ENCODE peak calls at places on chromosomes 7 and 10, in nine cellular contexts. Q, H, K, C, E, P, S, R and I are unnamed samples.

GRCh38 chr7:45574521-45575500 is 643 bp downstream of the ADCY1 start:
- DNase-seq in Q (peak; percentile 19), H (peak; percentile 79), K (peak; percentile 45), C (no peak), E (peak; percentile 43), P (peak; percentile 49), S (peak; percentile 6), R (no peak), I (peak; percentile 51)

GRCh38 chr7:98137134-98137825 is 30.6 kb downstream of the LMTK2 start:
- DNase-seq in Q (no peak), H (no peak), K (no peak), C (no peak), E (no peak), P (no peak), S (no peak), R (no peak), I (no peak)

GRCh38 chr10:15349133-15349532 is 22.0 kb downstream of the FAM171A1 start:
- DNase-seq in Q (no peak), H (no peak), K (no peak), C (no peak), E (no peak), P (no peak), S (no peak), R (no peak), I (no peak)

GRCh38 chr7:113421696-113422330 is 303.5 kb upstream of the SMIM30 start:
- DNase-seq in Q (peak; percentile 87), H (peak; percentile 94), K (peak; percentile 85), C (peak; percentile 62), E (peak; percentile 91), P (peak; percentile 82), S (peak; percentile 86), R (peak; percentile 67), I (peak; percentile 54)

GRCh38 chr7:63047061-63047460 is 951.6 kb upstream of the ZNF722 start:
- DNase-seq in Q (no peak), H (no peak), K (no peak), C (no peak), E (no peak), P (no peak), S (no peak), R (no peak), I (no peak)

GRCh38 chr10:109922976-109923921 is at the start of gene XPNPEP1:
- DNase-seq in Q (peak; percentile 79), H (peak; percentile 89), K (peak; percentile 82), C (peak; percentile 79), E (peak; percentile 81), P (peak; percentile 83), S (peak; percentile 35), R (no peak), I (peak; percentile 86)

GRCh38 chr7:47327306-47327697 is 254.6 kb downstream of the TNS3 start:
- DNase-seq in Q (peak; percentile 49), H (no peak), K (no peak), C (no peak), E (peak; percentile 46), P (peak; percentile 36), S (no peak), R (no peak), I (peak; percentile 61)

GRCh38 chr10:107733731-107734130 is 569.2 kb upstream of the SORCS1 start:
- DNase-seq in Q (peak; percentile 30), H (no peak), K (no peak), C (no peak), E (peak; percentile 15), P (no peak), S (no peak), R (no peak), I (peak; percentile 62)

DNA sequence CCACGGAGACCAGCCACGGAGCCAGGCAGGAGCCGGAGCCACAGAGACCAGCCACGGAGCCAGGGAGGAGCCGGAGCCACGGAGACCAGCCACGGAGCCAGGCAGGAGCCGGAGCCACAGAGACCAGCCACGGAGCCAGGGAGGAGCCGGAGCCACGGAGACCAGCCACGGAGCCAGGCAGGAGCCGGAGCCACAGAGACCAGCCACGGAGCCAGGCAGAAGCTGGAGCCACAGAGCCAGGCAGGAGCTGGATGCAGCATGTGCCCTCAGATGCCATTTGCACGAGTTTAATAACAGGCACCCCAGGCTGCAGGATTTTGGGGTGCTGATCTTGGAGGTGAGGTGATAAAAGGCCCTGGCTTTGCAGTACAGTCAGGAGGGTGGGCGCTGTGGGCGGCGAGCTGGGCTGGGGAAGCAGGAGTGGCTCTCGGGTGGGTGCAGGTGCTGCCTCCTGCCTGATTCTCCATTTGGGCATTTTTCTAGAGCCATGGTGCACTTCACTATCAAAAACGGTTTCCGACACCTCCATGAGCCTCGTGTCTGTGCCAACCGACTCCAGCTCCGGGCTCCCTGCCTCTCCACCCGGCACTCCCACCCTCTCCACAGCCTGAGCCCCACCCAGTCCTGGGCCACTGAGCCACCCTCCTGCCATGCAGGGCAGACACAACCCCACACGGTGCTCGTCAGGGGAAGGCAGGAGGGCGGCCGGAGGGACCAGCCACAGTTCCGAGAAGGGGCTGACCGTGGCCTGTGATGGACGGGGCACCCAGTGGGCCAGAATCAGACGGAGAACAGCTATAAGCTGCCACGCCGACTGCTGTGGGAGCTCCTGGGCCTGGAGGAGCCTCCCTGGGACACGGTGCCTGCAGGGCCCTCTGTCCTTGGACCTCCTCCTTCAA is 40.8 kb upstream of the NKX6-2 start:
- DNase-seq in Q (no peak), H (no peak), K (no peak), C (no peak), E (no peak), P (no peak), S (no peak), R (no peak), I (no peak)
- TF ChIP-seq CTCF in Q (no peak), H (no peak), K (no peak), C (no peak), E (no peak), P (no peak), S (no peak), R (no peak), I (no peak)

DNA sequence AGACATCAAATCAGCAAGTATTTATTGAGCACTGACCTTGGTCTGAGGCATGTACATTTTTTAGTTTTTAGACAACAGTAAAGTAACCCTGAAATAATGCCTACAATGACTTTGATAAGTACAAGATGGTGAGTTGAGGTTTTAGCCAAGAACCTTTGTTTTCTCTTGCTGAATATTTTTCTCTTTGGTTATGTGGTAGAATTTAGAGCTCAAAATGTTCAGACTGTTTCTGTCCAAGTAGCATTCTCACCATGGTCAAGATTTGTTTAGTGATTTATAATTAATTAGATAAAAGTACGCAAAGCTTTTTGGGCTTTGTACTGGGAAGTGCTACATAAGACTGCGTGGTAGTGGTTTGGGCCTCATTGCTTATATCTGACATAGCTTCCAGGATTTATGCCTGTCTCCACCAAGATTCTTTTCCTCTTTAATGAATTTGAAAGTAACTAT is 102.4 kb downstream of the KAT6B start:
- DNase-seq in Q (peak; percentile 85), H (no peak), K (peak; percentile 72), C (no peak), E (peak; percentile 48), P (peak; percentile 42), S (no peak), R (no peak), I (peak; percentile 46)
- H3K4me3 ChIP-seq in Q (no peak overlapping the region), H (no peak overlapping the region), K (peak overlapping the region; percentile 14), C (no peak overlapping the region), E (no peak overlapping the region), P (no peak overlapping the region), S (no peak overlapping the region), R (no peak overlapping the region), I (no peak overlapping the region)

DNA sequence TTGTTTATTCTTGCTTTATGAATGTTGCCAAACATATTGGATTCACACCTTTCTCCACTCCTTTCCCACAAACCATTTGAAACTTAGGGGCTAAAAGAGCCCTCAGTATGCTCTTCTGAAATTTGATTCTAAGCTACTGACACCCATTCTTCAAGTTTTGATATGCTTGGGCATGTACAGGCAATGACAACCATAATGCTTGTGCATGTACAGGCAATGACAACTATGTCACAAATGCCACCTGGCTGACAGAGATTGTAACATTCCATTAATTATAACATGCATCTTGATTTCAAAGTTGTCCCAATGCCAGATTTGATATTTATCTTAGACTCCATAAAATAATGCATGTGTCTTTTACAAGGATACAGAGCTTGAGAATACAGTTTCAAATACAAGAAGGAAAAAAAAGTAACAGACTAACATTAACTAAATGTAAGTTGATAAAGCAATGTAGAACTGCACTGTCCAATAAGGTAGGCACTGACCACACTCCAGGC is 17.5 kb upstream of the CDK1 start:
- DNase-seq in Q (no peak), H (no peak), K (no peak), C (no peak), E (no peak), P (no peak), S (no peak), R (no peak), I (no peak)
- TF ChIP-seq CTCF in Q (no peak), H (no peak), K (no peak), C (no peak), E (no peak), P (no peak), S (no peak), R (no peak), I (no peak)

GRCh38 chr10:22323538-22324305 is 2.8 kb downstream of the BMI1 start:
- DNase-seq in Q (no peak), H (no peak), K (no peak), C (no peak), E (no peak), P (no peak), S (no peak), R (no peak), I (no peak)
- H3K4me3 ChIP-seq in Q (no peak overlapping the region), H (peak overlapping the region; percentile 70), K (no peak overlapping the region), C (no peak overlapping the region), E (no peak overlapping the region), P (no peak overlapping the region), S (no peak overlapping the region), R (peak overlapping the region; percentile 16), I (no peak overlapping the region)

GRCh38 chr7:141641876-141642275 is 60.1 kb downstream of the DENND11 start:
- DNase-seq in Q (no peak), H (no peak), K (no peak), C (no peak), E (no peak), P (no peak), S (no peak), R (no peak), I (no peak)
- TF ChIP-seq CTCF in Q (no peak), H (no peak), K (no peak), C (no peak), E (no peak), P (no peak), S (peak; percentile 10), R (no peak), I (no peak)

DNA sequence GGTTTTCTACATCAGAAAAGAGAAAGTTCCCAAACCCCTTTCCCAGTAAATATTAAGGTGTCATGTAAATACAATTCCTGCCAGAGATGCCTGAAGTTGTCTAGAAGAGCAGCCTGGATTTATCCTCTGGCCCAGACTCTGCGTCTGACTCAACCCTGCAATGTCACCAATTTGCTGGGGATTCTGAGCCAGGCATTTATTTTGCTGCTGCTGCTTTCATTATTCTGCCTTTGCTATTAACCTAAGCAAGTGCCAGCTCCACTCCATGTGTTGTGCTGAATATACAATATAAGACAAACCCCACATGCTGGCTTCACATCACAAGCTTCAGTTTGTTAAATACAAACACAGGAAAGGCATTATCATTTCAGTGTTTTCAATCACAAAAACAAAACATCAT is 59.1 kb downstream of the ELAPOR2 start:
- DNase-seq in Q (no peak), H (no peak), K (no peak), C (no peak), E (peak; percentile 9), P (no peak), S (no peak), R (no peak), I (no peak)
- H3K4me3 ChIP-seq in Q (no peak overlapping the region), H (no peak overlapping the region), K (no peak overlapping the region), C (no peak overlapping the region), E (no peak overlapping the region), P (no peak overlapping the region), S (no peak overlapping the region), R (no peak overlapping the region), I (no peak overlapping the region)